ENCODE peak calls at places on chromosome 16, in eight cellular contexts. N is HCT116, U is keratinocyte, C is H1, H is PC-9, P is HepG2, X is K562, K is mammary epithelial cell. G is an unnamed sample.

GRCh38 chr16:13331918-13332317 is 430.5 kb downstream of the SHISA9 start:
- DNase-seq in X (no peak), H (no peak), K (no peak), U (no peak), N (no peak), C (no peak), P (no peak), G (no peak)

GRCh38 chr16:64983983-64984382 is 137.9 kb downstream of the CDH11 start:
- DNase-seq in P (peak; percentile 5), C (peak; percentile 29), X (peak; percentile 11), N (no peak), K (peak; percentile 2), U (peak; percentile 25), H (no peak), G (peak; percentile 85)

GRCh38 chr16:28513484-28514181 is 7.0 kb upstream of the IL27 start:
- DNase-seq in X (no peak), P (peak; percentile 61), K (no peak), U (no peak), C (no peak), H (no peak), N (no peak), G (peak; percentile 69)

GRCh38 chr16:21963887-21964286 is 10.7 kb downstream of the UQCRC2 start:
- DNase-seq in X (no peak), U (no peak), H (no peak), N (no peak), K (no peak), C (no peak), P (no peak), G (no peak)

GRCh38 chr16:48182979-48183537 is 27.3 kb upstream of the ABCC12 start:
- DNase-seq in K (no peak), C (no peak), N (no peak), U (no peak), H (no peak), P (no peak), X (no peak), G (no peak)

GRCh38 chr16:66326995-66327513 is 39.4 kb upstream of the CDH5 start:
- DNase-seq in U (no peak), P (peak; percentile 74), C (no peak), K (no peak), H (no peak), X (peak; percentile 68), N (no peak), G (no peak)

GRCh38 chr16:71912483-71912882 is 17.2 kb downstream of the IST1 start:
- DNase-seq in N (no peak), K (no peak), H (no peak), U (no peak), X (no peak), P (no peak), C (no peak), G (no peak)

GRCh38 chr16:66925322-66925840 is at the start of gene RRAD:
- DNase-seq in N (no peak), U (no peak), K (no peak), H (no peak), X (peak; percentile 38), P (no peak), C (no peak), G (peak; percentile 29)

GRCh38 chr16:60905806-60906205 is 1130.4 kb downstream of the CDH8 start:
- DNase-seq in X (no peak), C (no peak), U (no peak), N (no peak), K (no peak), H (no peak), P (no peak), G (no peak)

GRCh38 chr16:78407191-78407590 is 307.7 kb downstream of the WWOX start:
- DNase-seq in H (no peak), P (no peak), X (no peak), U (no peak), C (no peak), K (no peak), N (no peak), G (peak; percentile 79)

GRCh38 chr16:83953796-83954576 is 946 bp downstream of the OSGIN1 start:
- DNase-seq in X (peak; percentile 70), K (peak; percentile 49), C (no peak), N (peak; percentile 72), H (peak; percentile 27), U (peak; percentile 19), P (peak; percentile 73), G (peak; percentile 44)

GRCh38 chr16:17173134-17173729 is 297.5 kb downstream of the XYLT1 start:
- DNase-seq in U (no peak), X (no peak), N (no peak), H (no peak), P (peak; percentile 24), K (peak; percentile 1), C (no peak), G (peak; percentile 56)

GRCh38 chr16:11263737-11264136 is 5.4 kb downstream of the TNP2 start:
- DNase-seq in N (no peak), K (no peak), X (no peak), P (no peak), U (no peak), C (no peak), H (no peak), G (no peak)

GRCh38 chr16:84611041-84611440 is 6.8 kb downstream of the COTL1 start:
- DNase-seq in K (no peak), H (no peak), X (no peak), P (no peak), U (no peak), C (no peak), N (no peak), G (peak; percentile 52)

GRCh38 chr16:55913717-55914116 is 38.5 kb upstream of the CES5A start:
- DNase-seq in K (peak; percentile 6), C (no peak), U (peak; percentile 35), N (no peak), H (no peak), P (no peak), X (no peak), G (no peak)

GRCh38 chr16:4972938-4973587 is 14.9 kb downstream of the SEC14L5 start:
- DNase-seq in N (no peak), U (no peak), X (no peak), K (no peak), P (no peak), C (no peak), H (no peak), G (no peak)

GRCh38 chr16:56911771-56912541 is 20.0 kb upstream of the HERPUD1 start:
- DNase-seq in X (no peak), P (no peak), H (no peak), N (no peak), U (no peak), C (no peak), K (no peak), G (peak; percentile 87)

GRCh38 chr16:19607610-19608280 is 52.2 kb downstream of the VPS35L start:
- DNase-seq in C (no peak), X (no peak), P (no peak), N (no peak), H (peak; percentile 73), K (no peak), U (no peak), G (peak; percentile 84)

GRCh38 chr16:66660422-66661209 is 35.9 kb downstream of the CMTM4 start:
- DNase-seq in X (peak; percentile 89), N (no peak), U (no peak), K (peak; percentile 85), C (no peak), P (peak; percentile 84), H (peak; percentile 69), G (peak; percentile 74)

GRCh38 chr16:73616186-73616585 is 568.3 kb upstream of the ZFHX3 start:
- DNase-seq in X (peak; percentile 9), N (peak; percentile 33), H (no peak), K (no peak), C (no peak), U (no peak), P (no peak), G (no peak)

GRCh38 chr16:57299009-57299718 is 14.7 kb upstream of the PLLP start:
- DNase-seq in H (no peak), X (peak; percentile 44), K (no peak), P (peak; percentile 71), U (peak; percentile 52), N (no peak), C (no peak), G (no peak)

GRCh38 chr16:21628196-21628726 is 24.1 kb downstream of the IGSF6 start:
- DNase-seq in K (no peak), X (no peak), P (peak; percentile 84), C (no peak), N (no peak), H (no peak), U (no peak), G (no peak)

GRCh38 chr16:4200000-4200780 is 41.7 kb downstream of the SRL start:
- DNase-seq in C (no peak), U (no peak), X (peak; percentile 80), K (peak; percentile 51), N (peak; percentile 31), P (peak; percentile 50), H (peak; percentile 88), G (peak; percentile 40)

GRCh38 chr16:54284319-54284930 is 2.2 kb downstream of the IRX3 start:
- DNase-seq in H (peak; percentile 45), U (no peak), N (no peak), X (no peak), C (no peak), P (no peak), K (peak; percentile 51), G (peak; percentile 11)
- TF ChIP-seq EZH2 in H (no peak), U (no peak), N (no peak), X (no peak), C (peak; percentile 25), P (no peak), K (no peak), G (no peak)

GRCh38 chr16:68040506-68041288 is 17.6 kb downstream of the DUS2 start:
- DNase-seq in K (peak; percentile 54), H (peak; percentile 83), X (peak; percentile 85), U (peak; percentile 46), N (peak; percentile 63), C (peak; percentile 76), P (peak; percentile 82), G (peak; percentile 57)
- TF ChIP-seq CTCF in K (peak; percentile 91), H (peak; percentile 94), X (peak; percentile 88), U (peak; percentile 97), N (peak; percentile 93), C (peak; percentile 97), P (peak; percentile 95), G (peak; percentile 81)

DNA sequence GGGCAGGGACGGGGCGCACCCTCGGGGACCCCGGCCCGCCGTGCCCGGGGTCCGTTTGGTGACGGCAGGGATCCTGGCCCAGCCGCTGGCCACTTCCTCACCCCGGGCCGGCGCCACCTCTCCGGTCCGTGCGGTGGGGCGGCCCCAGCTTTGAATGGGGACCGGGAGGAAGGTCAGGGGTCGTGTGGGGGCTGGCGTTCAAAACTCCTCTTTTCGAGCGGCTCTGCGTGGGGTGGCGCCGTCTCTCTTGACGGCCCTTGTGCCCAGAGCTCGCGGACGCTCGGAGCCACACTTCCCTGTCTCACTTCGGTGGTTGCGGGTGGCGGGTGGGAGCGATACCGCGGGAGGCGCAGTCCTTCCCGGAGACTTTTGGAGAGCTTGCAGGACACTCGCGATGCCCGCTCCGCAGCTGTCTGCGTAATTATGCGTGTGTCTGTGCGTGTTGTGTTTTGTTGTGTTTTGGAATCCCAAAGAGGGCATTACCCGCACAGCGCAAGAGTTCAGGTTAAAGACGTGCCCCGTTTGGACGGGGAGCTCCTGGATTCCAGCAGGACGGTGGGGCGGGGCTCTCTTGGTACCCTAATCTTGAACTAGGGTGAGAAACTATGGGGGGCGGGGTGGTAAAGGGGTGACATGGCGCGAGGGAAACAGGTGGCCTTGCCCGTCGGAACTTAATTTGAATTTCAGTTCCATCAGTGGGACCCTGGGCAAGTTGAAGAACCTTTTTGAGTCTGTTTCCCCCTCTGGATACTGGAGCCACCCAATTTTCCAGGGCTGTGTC is 639 bp downstream of the PLCG2 start:
- DNase-seq in H (peak; percentile 29), N (no peak), P (no peak), X (no peak), C (no peak), U (no peak), K (no peak), G (no peak)
- TF ChIP-seq EZH2 in H (no peak), N (no peak), P (no peak), X (no peak), C (peak; percentile 81), U (peak; percentile 57), K (peak; percentile 57), G (no peak)

GRCh38 chr16:87185313-87185712 is 131.9 kb downstream of the C16orf95 start:
- DNase-seq in K (no peak), C (no peak), U (no peak), P (no peak), H (no peak), X (no peak), N (no peak), G (no peak)
- TF ChIP-seq CTCF in K (no peak), C (peak; percentile 20), U (no peak), P (peak; percentile 33), H (peak; percentile 28), X (no peak), N (no peak), G (no peak)

G was measured in fibroblast of lung.